ENCODE peak calls at places on chromosomes 12 and 14, in eight cellular contexts. B is heart left ventricle, O is PC-9, W is H9, H is fibroblast of mammary gland, F is GM10248, V is esophagus muscularis mucosa, I is hepatocyte. S is an unnamed sample.

GRCh38 chr14:103456167-103456835 is 66.3 kb downstream of the CKB start:
- DNase-seq in V (no peak), H (no peak), B (no peak), I (no peak), F (no peak), O (no peak), W (no peak), S (no peak)

GRCh38 chr12:111482464-111482863 is 76.7 kb downstream of the SH2B3 start:
- DNase-seq in H (no peak), B (no peak), W (no peak), O (no peak), V (no peak), F (no peak), I (no peak), S (no peak)

GRCh38 chr14:51846631-51847488 is 13.6 kb upstream of the GNG2 start:
- DNase-seq in F (peak), I (peak), B (peak), V (no peak), H (no peak), O (no peak), W (peak), S (peak)

GRCh38 chr12:102694913-102695312 is 214.6 kb upstream of the IGF1 start:
- DNase-seq in H (no peak), I (no peak), O (no peak), W (no peak), B (no peak), V (no peak), F (no peak), S (no peak)

GRCh38 chr12:44000309-44000952 is 164.6 kb downstream of the TMEM117 start:
- DNase-seq in O (peak), V (no peak), I (peak), H (peak), B (no peak), W (peak), F (peak), S (no peak)

GRCh38 chr12:12874014-12874413 is 17.3 kb upstream of the GPRC5A start:
- DNase-seq in F (no peak), V (no peak), W (no peak), I (no peak), H (no peak), B (no peak), O (no peak), S (no peak)

GRCh38 chr14:57692671-57693070 is 173.2 kb downstream of the SLC35F4 start:
- DNase-seq in H (peak), V (no peak), O (no peak), W (no peak), I (peak), F (peak), B (no peak), S (no peak)

GRCh38 chr12:29782285-29782820 is 1.4 kb downstream of the TMTC1 start:
- DNase-seq in H (peak), B (no peak), I (peak), F (peak), W (no peak), V (no peak), O (no peak), S (no peak)

GRCh38 chr12:101527682-101528081 is 52.5 kb downstream of the SPIC start:
- DNase-seq in V (no peak), F (no peak), I (no peak), W (no peak), H (no peak), O (no peak), B (peak), S (no peak)

GRCh38 chr12:60308366-60309000 is 712.7 kb downstream of the SLC16A7 start:
- DNase-seq in I (no peak), V (no peak), W (no peak), B (no peak), F (no peak), O (no peak), H (no peak), S (no peak)

GRCh38 chr14:69574266-69574953 is at the start of gene CCDC177:
- DNase-seq in H (peak), I (peak), V (no peak), W (peak), B (peak), O (peak), F (peak), S (peak)

GRCh38 chr12:2570562-2570961 is 224.2 kb upstream of the FKBP4 start:
- DNase-seq in O (no peak), F (no peak), B (no peak), I (no peak), W (no peak), H (no peak), V (no peak), S (no peak)

GRCh38 chr14:104968153-104968527 is 10.0 kb downstream of the AHNAK2 start:
- DNase-seq in O (peak), V (no peak), F (no peak), W (peak), I (peak), H (peak), B (peak), S (no peak)

GRCh38 chr12:79162948-79163347 is 298.4 kb downstream of the SYT1 start:
- DNase-seq in H (no peak), B (no peak), I (no peak), V (no peak), F (no peak), W (no peak), O (no peak), S (no peak)

GRCh38 chr12:116996648-116997047 is 85.9 kb downstream of the FBXW8 start:
- DNase-seq in F (no peak), O (no peak), V (no peak), B (no peak), I (no peak), H (peak), W (no peak), S (no peak)

GRCh38 chr12:19783547-19784444 is 344.5 kb downstream of the AEBP2 start:
- DNase-seq in H (no peak), V (no peak), F (no peak), W (peak), B (peak), O (no peak), I (no peak), S (no peak)

GRCh38 chr12:121794532-121795028 is 1.1 kb upstream of the RHOF start:
- DNase-seq in O (no peak), B (peak), V (no peak), H (no peak), F (no peak), W (no peak), I (no peak), S (no peak)

GRCh38 chr14:68762944-68763831 is 29.7 kb downstream of the ZFP36L1 start:
- DNase-seq in B (peak), I (peak), W (peak), H (peak), O (no peak), V (no peak), F (no peak), S (no peak)

GRCh38 chr14:105437723-105438500 is 18.3 kb downstream of the MTA1 start:
- DNase-seq in W (no peak), I (no peak), F (no peak), H (no peak), O (no peak), B (peak), V (no peak), S (no peak)

GRCh38 chr12:34398706-34399630 is 376.7 kb downstream of the ALG10 start:
- DNase-seq in W (peak), H (no peak), O (peak), B (peak), F (peak), I (peak), V (peak), S (peak)

GRCh38 chr12:93106910-93107309 is 177.8 kb upstream of the EEA1 start:
- DNase-seq in B (no peak), W (no peak), O (no peak), H (no peak), F (no peak), I (no peak), V (no peak), S (no peak)

GRCh38 chr12:123238961-123239360 is 5.7 kb downstream of the MTRFR start:
- DNase-seq in W (no peak), V (no peak), F (no peak), I (no peak), B (no peak), O (no peak), H (no peak), S (no peak)

GRCh38 chr14:69719501-69719951 is 47.4 kb upstream of the SRSF5 start:
- DNase-seq in W (peak), I (peak), V (no peak), B (no peak), F (no peak), H (peak), O (no peak), S (no peak)

GRCh38 chr12:31000751-31001150 is 72.9 kb upstream of the DDX11 start:
- DNase-seq in I (no peak), W (no peak), V (no peak), B (peak), O (no peak), F (no peak), H (peak), S (no peak)

GRCh38 chr12:113683566-113683965 is 211.9 kb upstream of the LHX5 start:
- DNase-seq in W (no peak), H (no peak), B (no peak), O (no peak), V (no peak), I (no peak), F (no peak), S (no peak)

GRCh38 chr12:75722714-75723200 is 211.3 kb upstream of the KRR1 start:
- DNase-seq in W (no peak), F (peak), V (no peak), O (peak), B (no peak), H (peak), I (peak), S (no peak)

GRCh38 chr14:50222061-50222613 is 9.2 kb downstream of the SOS2 start:
- DNase-seq in O (no peak), B (no peak), W (no peak), V (no peak), I (no peak), F (no peak), H (peak), S (no peak)

GRCh38 chr12:92735131-92735721 is 32.4 kb downstream of the PLEKHG7 start:
- DNase-seq in W (no peak), V (peak), I (peak), H (peak), F (no peak), B (no peak), O (peak), S (peak)

GRCh38 chr14:88255798-88256197 is 67.3 kb downstream of the KCNK10 start:
- DNase-seq in W (no peak), F (no peak), I (no peak), V (no peak), B (no peak), O (no peak), H (no peak), S (no peak)

GRCh38 chr12:52327830-52328500 is 6.8 kb upstream of the KRT83 start:
- DNase-seq in B (no peak), F (no peak), W (no peak), V (no peak), H (no peak), I (no peak), O (no peak), S (no peak)

GRCh38 chr12:115507951-115508722 is 769.4 kb downstream of the MED13L start:
- DNase-seq in I (no peak), H (no peak), O (no peak), F (no peak), V (no peak), B (no peak), W (peak), S (no peak)

GRCh38 chr14:38290601-38291190 is 34.8 kb upstream of the CLEC14A start:
- DNase-seq in H (peak), F (no peak), I (peak), B (no peak), O (no peak), W (no peak), V (no peak), S (no peak)

GRCh38 chr12:119008691-119009221 is 27.4 kb downstream of the SRRM4 start:
- DNase-seq in I (peak), O (no peak), B (no peak), V (no peak), H (no peak), F (no peak), W (peak), S (peak)

GRCh38 chr14:89827260-89827659 is 127.3 kb downstream of the EFCAB11 start:
- DNase-seq in F (no peak), B (no peak), O (no peak), W (no peak), V (no peak), H (no peak), I (no peak), S (no peak)

GRCh38 chr14:58048219-58048618 is 103.8 kb downstream of the ARMH4 start:
- DNase-seq in H (no peak), B (no peak), V (no peak), F (no peak), W (no peak), I (no peak), O (no peak), S (no peak)

GRCh38 chr14:106802413-106803364 is 1276.3 kb downstream of the TMEM121 start:
- DNase-seq in W (no peak), B (no peak), H (no peak), V (no peak), I (no peak), F (peak), O (peak), S (no peak)
- TF ChIP-seq CTCF in W (no peak), B (no peak), H (no peak), V (no peak), I (no peak), F (peak), O (peak), S (no peak)

GRCh38 chr14:61077946-61078738 is 97.1 kb downstream of the SLC38A6 start:
- DNase-seq in B (no peak), I (no peak), V (no peak), W (no peak), F (no peak), O (no peak), H (peak), S (no peak)

GRCh38 chr14:61077437-61077836 is 96.4 kb downstream of the SLC38A6 start:
- DNase-seq in B (no peak), F (no peak), I (no peak), H (no peak), O (no peak), V (no peak), W (no peak), S (no peak)

GRCh38 chr14:61076531-61076930 is 95.5 kb downstream of the SLC38A6 start:
- DNase-seq in I (no peak), B (no peak), O (no peak), V (no peak), F (no peak), H (peak), W (no peak), S (no peak)

GRCh38 chr14:61074852-61075251 is 93.8 kb downstream of the SLC38A6 start:
- DNase-seq in W (no peak), H (no peak), F (no peak), V (no peak), I (no peak), B (no peak), O (no peak), S (no peak)

GRCh38 chr14:61080591-61081010 is 99.6 kb downstream of the SLC38A6 start:
- DNase-seq in I (peak), F (peak), B (no peak), H (peak), O (no peak), V (no peak), W (peak), S (no peak)
- TF ChIP-seq CTCF in I (no peak), F (no peak), B (no peak), H (peak), O (no peak), V (no peak), W (no peak), S (no peak)

DNA sequence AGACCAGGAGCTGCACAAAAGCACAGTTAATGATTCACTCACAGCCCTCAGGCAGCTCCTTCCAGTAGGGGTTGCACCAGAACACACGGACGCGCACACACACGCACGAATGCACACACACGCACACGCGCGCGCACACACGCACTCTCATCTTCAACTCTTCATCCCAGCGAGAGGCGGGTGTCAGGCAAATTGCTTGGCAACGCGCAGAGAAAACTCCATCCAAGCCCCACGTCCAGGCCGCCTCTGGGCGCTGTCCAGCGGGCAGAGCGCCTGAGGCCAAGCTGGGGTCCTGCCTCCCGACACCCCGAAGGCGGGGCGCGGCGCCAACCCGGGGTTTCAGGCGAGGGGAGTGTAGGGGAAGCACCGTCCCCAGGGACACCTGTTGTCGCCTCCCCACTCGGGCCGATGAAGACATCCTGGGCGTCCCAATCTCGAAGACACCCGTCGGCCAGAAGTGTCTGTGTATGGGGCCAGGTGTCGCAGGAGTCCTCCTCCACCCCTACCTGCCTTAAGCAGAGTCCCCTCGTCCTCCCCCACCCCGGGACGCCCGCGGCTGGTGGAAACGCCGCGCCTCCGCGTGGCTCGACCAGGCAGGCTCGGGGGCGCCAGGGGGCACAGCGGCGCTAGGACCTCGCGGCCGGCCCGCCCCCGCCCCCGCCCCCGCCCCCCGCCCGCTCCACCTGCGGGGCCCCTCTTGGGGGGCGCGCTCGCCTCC is 35.6 kb upstream of the STON2 start:
- DNase-seq in O (peak), W (peak), B (peak), I (peak), V (no peak), F (peak), H (no peak), S (no peak)
- TF ChIP-seq CTCF in O (no peak), W (no peak), B (no peak), I (no peak), V (no peak), F (no peak), H (no peak), S (no peak)

GRCh38 chr14:65833256-65833880 is 420.8 kb downstream of the FUT8 start:
- DNase-seq in B (no peak), F (no peak), H (peak), O (no peak), I (no peak), W (no peak), V (no peak), S (no peak)

GRCh38 chr14:65834051-65834450 is 421.5 kb downstream of the FUT8 start:
- DNase-seq in W (no peak), O (no peak), V (no peak), F (no peak), I (no peak), H (no peak), B (no peak), S (no peak)

GRCh38 chr14:65834812-65835211 is 422.3 kb downstream of the FUT8 start:
- DNase-seq in W (no peak), B (no peak), O (no peak), H (no peak), V (no peak), I (no peak), F (no peak), S (no peak)

GRCh38 chr14:65835501-65835900 is 423.0 kb downstream of the FUT8 start:
- DNase-seq in W (no peak), F (no peak), I (no peak), V (no peak), O (no peak), B (no peak), H (no peak), S (no peak)

GRCh38 chr14:65832431-65833253 is 420.1 kb downstream of the FUT8 start:
- DNase-seq in O (no peak), V (no peak), F (no peak), H (peak), W (no peak), B (no peak), I (no peak), S (no peak)
- TF ChIP-seq CTCF in O (no peak), V (no peak), F (no peak), H (peak), W (peak), B (no peak), I (peak), S (peak)

GRCh38 chr14:67582061-67582460 is 18.0 kb downstream of the PIGH start:
- DNase-seq in I (no peak), F (no peak), W (no peak), H (no peak), B (no peak), V (no peak), O (no peak), S (no peak)
- TF ChIP-seq CTCF in I (no peak), F (no peak), W (no peak), H (no peak), B (no peak), V (no peak), O (no peak), S (no peak)

GRCh38 chr12:3680919-3681594 is 71.9 kb downstream of the CRACR2A start:
- DNase-seq in B (peak), V (peak), I (peak), O (no peak), H (peak), W (no peak), F (no peak), S (peak)
- TF ChIP-seq CTCF in B (peak), V (no peak), I (peak), O (no peak), H (no peak), W (peak), F (no peak), S (no peak)

DNA sequence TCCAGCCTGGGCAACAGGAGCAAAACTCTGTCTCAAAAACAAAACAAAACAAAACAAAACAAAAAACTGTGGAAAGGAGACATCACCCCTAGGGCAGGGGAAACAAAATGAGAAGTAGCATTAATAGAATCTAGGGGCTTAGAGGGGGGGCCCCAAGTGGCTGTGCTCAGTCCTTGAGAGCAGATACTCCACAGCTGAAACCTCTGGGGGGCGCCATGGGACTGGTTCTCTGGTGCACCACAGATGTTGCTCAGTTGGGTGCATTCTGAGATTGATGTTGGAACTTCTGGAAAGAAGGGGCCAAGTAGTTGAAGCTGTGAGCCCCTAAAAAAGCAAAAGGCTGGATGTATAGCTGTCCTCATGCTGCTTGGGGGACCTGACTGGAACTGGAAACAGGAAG is 11.8 kb upstream of the SYNE2 start:
- DNase-seq in O (no peak), H (no peak), I (no peak), V (no peak), B (no peak), F (no peak), W (peak), S (peak)
- TF ChIP-seq CTCF in O (peak), H (peak), I (no peak), V (no peak), B (peak), F (no peak), W (peak), S (no peak)

GRCh38 chr14:35403397-35404245 is 928 bp downstream of the NFKBIA start:
- DNase-seq in F (peak), O (peak), H (peak), I (peak), B (peak), V (peak), W (peak), S (peak)
- TF ChIP-seq CTCF in F (no peak), O (no peak), H (no peak), I (no peak), B (no peak), V (peak), W (no peak), S (no peak)

GRCh38 chr12:120748242-120748641 is 22.6 kb downstream of the ACADS start:
- DNase-seq in I (peak), V (no peak), W (no peak), B (no peak), O (no peak), H (no peak), F (no peak), S (no peak)

GRCh38 chr12:120754792-120755191 is 29.2 kb downstream of the ACADS start:
- DNase-seq in H (no peak), I (no peak), F (no peak), W (no peak), B (no peak), O (no peak), V (no peak), S (no peak)

GRCh38 chr12:120749256-120749655 is 23.6 kb downstream of the ACADS start:
- DNase-seq in I (no peak), W (no peak), B (no peak), V (no peak), F (no peak), H (no peak), O (no peak), S (no peak)

GRCh38 chr12:120751389-120751788 is 25.8 kb downstream of the ACADS start:
- DNase-seq in H (no peak), F (no peak), V (no peak), B (no peak), W (no peak), I (no peak), O (no peak), S (no peak)

GRCh38 chr12:120750806-120751205 is 25.2 kb downstream of the ACADS start:
- DNase-seq in H (no peak), B (no peak), I (no peak), V (no peak), F (no peak), O (no peak), W (no peak), S (no peak)
- TF ChIP-seq CTCF in H (no peak), B (no peak), I (no peak), V (no peak), F (no peak), O (no peak), W (no peak), S (no peak)

GRCh38 chr12:11517080-11517479 is 121.7 kb upstream of the PRB2 start:
- DNase-seq in W (no peak), B (no peak), O (no peak), F (no peak), V (no peak), I (no peak), H (no peak), S (no peak)

GRCh38 chr12:11508699-11509098 is 113.3 kb upstream of the PRB2 start:
- DNase-seq in B (no peak), O (peak), H (peak), F (no peak), I (no peak), V (no peak), W (peak), S (peak)

GRCh38 chr12:11510671-11511070 is 115.3 kb upstream of the PRB2 start:
- DNase-seq in W (no peak), V (no peak), O (no peak), I (no peak), F (no peak), H (no peak), B (no peak), S (no peak)

GRCh38 chr12:11513288-11513687 is 117.9 kb upstream of the PRB2 start:
- DNase-seq in H (peak), W (peak), O (no peak), I (no peak), F (no peak), B (no peak), V (no peak), S (peak)
- TF ChIP-seq CTCF in H (no peak), W (peak), O (no peak), I (no peak), F (no peak), B (no peak), V (no peak), S (no peak)